ENCODE peak calls at places on chromosomes 4 and X, in nine cellular contexts. T, X, J, I, D, S, K, A and V are unnamed samples.

GRCh38 chrX:153971632-153972367 is at the start of gene HCFC1:
- DNase-seq in T (peak; percentile 88), X (peak; percentile 86), J (peak; percentile 95), I (peak; percentile 57), D (peak; percentile 84), S (peak; percentile 79), K (peak; percentile 66), A (peak; percentile 73), V (peak; percentile 83)

GRCh38 chr4:10457255-10457801 is at the start of gene ZNF518B:
- DNase-seq in T (peak; percentile 62), X (peak; percentile 62), J (peak; percentile 32), I (peak; percentile 42), D (peak; percentile 48), S (peak; percentile 80), K (peak; percentile 52), A (no peak), V (peak; percentile 9)

GRCh38 chr4:1802151-1802715 is 9.1 kb downstream of the FGFR3 start:
- DNase-seq in T (peak; percentile 38), X (peak; percentile 72), J (no peak), I (no peak), D (no peak), S (no peak), K (no peak), A (no peak), V (no peak)

GRCh38 chr4:135838889-135839288 is 1637.3 kb upstream of the PABPC4L start:
- DNase-seq in T (peak; percentile 38), X (no peak), J (no peak), I (peak; percentile 4), D (peak; percentile 2), S (no peak), K (peak; percentile 1), A (no peak), V (peak; percentile 3)

GRCh38 chr4:8820178-8821102 is 51.2 kb downstream of the HMX1 start:
- DNase-seq in T (no peak), X (no peak), J (peak; percentile 5), I (no peak), D (no peak), S (no peak), K (no peak), A (no peak), V (no peak)

GRCh38 chr4:15144249-15144966 is 142.1 kb downstream of the CPEB2 start:
- DNase-seq in T (peak; percentile 35), X (no peak), J (no peak), I (no peak), D (no peak), S (no peak), K (no peak), A (no peak), V (no peak)

GRCh38 chr4:169404959-169405358 is 134.2 kb upstream of the SH3RF1 start:
- DNase-seq in T (no peak), X (peak; percentile 75), J (no peak), I (peak; percentile 91), D (peak; percentile 26), S (no peak), K (no peak), A (no peak), V (peak; percentile 13)

GRCh38 chrX:45758319-45758718 is 557.6 kb upstream of the DIPK2B start:
- DNase-seq in T (peak; percentile 84), X (peak; percentile 91), J (no peak), I (peak; percentile 74), D (peak; percentile 93), S (peak; percentile 71), K (no peak), A (no peak), V (peak; percentile 82)

GRCh38 chr4:2069986-2070385 is 10.9 kb downstream of the NAT8L start:
- DNase-seq in T (no peak), X (no peak), J (no peak), I (no peak), D (no peak), S (no peak), K (no peak), A (no peak), V (no peak)

GRCh38 chr4:147975325-147975724 is 243.4 kb downstream of the ARHGAP10 start:
- DNase-seq in T (peak; percentile 72), X (peak; percentile 94), J (no peak), I (no peak), D (peak; percentile 70), S (no peak), K (no peak), A (no peak), V (peak; percentile 20)

GRCh38 chr4:123892997-123893745 is 496.6 kb downstream of the SPRY1 start:
- DNase-seq in T (peak; percentile 62), X (peak; percentile 65), J (no peak), I (peak; percentile 10), D (peak; percentile 24), S (no peak), K (no peak), A (no peak), V (no peak)

GRCh38 chrX:86148594-86148993 is 343 bp downstream of the DACH2 start:
- DNase-seq in T (no peak), X (no peak), J (no peak), I (no peak), D (no peak), S (no peak), K (no peak), A (no peak), V (no peak)

GRCh38 chr4:167308876-167309275 is 74.6 kb upstream of the SPOCK3 start:
- DNase-seq in T (no peak), X (no peak), J (no peak), I (peak; percentile 1), D (no peak), S (no peak), K (no peak), A (no peak), V (no peak)

GRCh38 chr4:21811576-21811975 is 137.0 kb downstream of the KCNIP4 start:
- DNase-seq in T (no peak), X (peak; percentile 82), J (no peak), I (no peak), D (no peak), S (no peak), K (no peak), A (no peak), V (peak; percentile 28)

GRCh38 chr4:21802406-21802805 is 146.2 kb downstream of the KCNIP4 start:
- DNase-seq in T (no peak), X (peak; percentile 62), J (no peak), I (peak; percentile 75), D (no peak), S (no peak), K (peak; percentile 5), A (no peak), V (peak; percentile 71)

GRCh38 chr4:21801661-21802355 is 146.8 kb downstream of the KCNIP4 start:
- DNase-seq in T (no peak), X (peak; percentile 56), J (no peak), I (no peak), D (no peak), S (no peak), K (no peak), A (no peak), V (no peak)

DNA sequence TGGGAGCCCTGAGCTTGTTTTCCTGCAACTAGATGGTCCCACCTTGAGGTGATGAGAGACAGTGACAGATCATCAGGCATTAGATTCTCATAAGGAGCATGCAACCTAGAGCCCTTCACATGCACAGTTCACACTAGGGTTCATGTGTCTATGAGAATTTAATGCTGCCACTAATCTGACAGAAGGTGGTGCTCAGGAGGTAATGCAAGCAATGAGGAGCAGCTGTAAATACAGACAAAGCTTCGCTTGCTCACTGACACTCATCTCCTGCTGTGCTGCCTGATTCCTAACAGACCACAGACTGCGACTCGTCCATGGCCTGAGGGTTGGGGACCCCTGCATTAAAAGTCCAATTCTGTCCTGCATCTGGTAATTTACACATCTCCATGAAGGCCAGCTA is 141.6 kb downstream of the KCNIP4 start:
- DNase-seq in T (no peak), X (no peak), J (no peak), I (no peak), D (no peak), S (no peak), K (no peak), A (no peak), V (no peak)
- TF ChIP-seq CTCF in T (no peak), X (no peak), J (no peak), I (no peak), D (no peak), S (no peak), K (no peak), A (no peak), V (no peak)

DNA sequence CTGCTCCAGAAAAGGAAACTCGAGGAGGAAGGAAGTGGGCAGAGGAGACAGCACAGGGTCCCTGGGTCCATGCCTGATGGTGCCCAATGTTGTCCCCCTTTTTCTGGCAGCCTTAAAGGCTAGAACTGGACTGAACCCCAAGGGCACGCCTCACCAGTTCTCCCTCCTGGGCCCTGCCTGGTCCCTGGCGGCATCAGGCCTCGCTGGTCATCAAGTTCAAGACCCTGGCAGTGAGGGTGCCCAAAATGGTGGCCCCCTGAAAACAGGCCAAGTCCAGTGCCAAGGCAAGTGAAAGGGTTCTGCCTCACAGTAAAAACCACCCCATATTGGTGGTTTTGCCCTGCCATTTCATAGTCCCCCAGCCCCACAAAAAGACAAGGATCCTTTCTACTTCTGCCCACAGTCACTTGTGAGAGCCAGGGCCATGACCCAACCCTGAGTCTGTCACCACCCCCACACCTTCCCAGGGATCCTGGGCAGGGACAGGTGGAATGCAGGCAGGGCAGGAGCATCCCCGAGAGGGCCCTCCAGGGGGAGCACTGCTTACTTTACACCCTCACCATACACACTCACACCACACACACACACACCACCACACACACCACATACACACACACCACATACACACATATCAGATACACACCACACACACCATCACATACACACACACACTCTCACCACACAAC is 107.6 kb downstream of the DCTD start:
- DNase-seq in T (no peak), X (peak; percentile 6), J (no peak), I (no peak), D (no peak), S (no peak), K (no peak), A (no peak), V (no peak)
- TF ChIP-seq CTCF in T (no peak), X (peak; percentile 18), J (no peak), I (peak; percentile 54), D (peak; percentile 21), S (peak; percentile 44), K (no peak), A (no peak), V (no peak)

DNA sequence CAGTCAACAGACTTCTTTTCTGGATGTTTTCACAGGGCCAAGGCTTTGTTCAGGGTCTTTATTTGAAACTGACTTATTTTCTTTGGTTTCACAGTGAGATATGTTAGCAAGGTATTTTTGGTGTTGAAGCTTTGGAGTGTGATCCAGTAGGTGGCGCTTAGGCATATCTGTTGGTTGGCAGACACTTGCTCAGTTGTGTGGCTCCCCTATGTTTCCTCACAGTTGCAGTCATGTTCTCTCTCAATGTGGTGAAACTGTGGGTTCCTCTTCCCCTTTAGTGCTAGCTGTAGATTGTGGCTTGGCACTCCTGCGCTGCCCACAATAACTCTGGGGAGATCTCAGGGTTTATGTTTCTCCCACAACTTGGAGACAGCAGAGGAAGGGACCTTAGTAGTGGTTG is 460.8 kb downstream of the SLITRK2 start:
- DNase-seq in T (no peak), X (no peak), J (no peak), I (peak; percentile 0), D (no peak), S (peak; percentile 62), K (no peak), A (no peak), V (no peak)
- TF ChIP-seq CTCF in T (no peak), X (no peak), J (no peak), I (peak; percentile 19), D (no peak), S (peak; percentile 40), K (no peak), A (no peak), V (no peak)

DNA sequence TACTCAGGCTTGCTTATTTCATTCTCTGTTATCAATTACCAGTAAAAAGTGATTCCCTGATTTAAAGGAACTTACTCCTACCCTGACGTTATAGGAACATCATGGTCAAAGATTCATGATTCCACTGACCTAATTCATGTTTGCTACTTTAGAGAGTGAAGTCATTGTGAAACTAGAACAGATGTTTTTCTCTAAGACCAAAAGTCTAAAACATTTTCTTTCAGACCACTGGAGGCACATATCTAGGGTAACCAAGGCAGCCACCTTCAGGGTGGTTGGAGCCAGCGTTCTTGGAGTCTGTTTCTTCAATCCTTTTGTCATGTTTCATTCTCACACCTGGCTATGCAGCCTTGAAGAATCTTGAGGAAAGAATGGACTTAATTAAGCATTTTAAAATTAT is 77.8 kb downstream of the GALNTL6 start:
- DNase-seq in T (no peak), X (no peak), J (no peak), I (no peak), D (no peak), S (peak; percentile 59), K (no peak), A (no peak), V (no peak)
- TF ChIP-seq CTCF in T (no peak), X (no peak), J (no peak), I (no peak), D (no peak), S (no peak), K (no peak), A (no peak), V (no peak)